ENCODE peak calls at places on chromosomes 11 and 22, in ten cellular contexts. V is stomach, P is tibial artery, Z is heart right ventricle, B is A673, X is pancreas, H is cardiac muscle cell, F is neural progenitor cell, J is thoracic aorta, C is lung. K is an unnamed sample. For H3K9me3, the result is how much of the 10 kb centered on the place peaks cover.

GRCh38 chr11:79422866-79423265 is 18.0 kb downstream of the TENM4 start:
- DNase-seq in V (no peak), J (no peak), P (no peak), F (no peak), C (no peak), Z (no peak), B (no peak), H (no peak), X (no peak), K (no peak)

GRCh38 chr22:33557836-33558235 is 362.4 kb downstream of the LARGE1 start:
- DNase-seq in B (no peak), V (no peak), F (no peak), P (no peak), Z (no peak), X (no peak), C (no peak), H (no peak), J (no peak), K (no peak)

GRCh38 chr11:132115454-132115853 is 745.0 kb downstream of the NTM start:
- DNase-seq in X (no peak), B (no peak), Z (no peak), P (no peak), C (no peak), F (no peak), J (no peak), V (no peak), H (peak), K (no peak)

GRCh38 chr22:39690901-39691620 is 120.5 kb downstream of the CACNA1I start:
- DNase-seq in B (peak), F (peak), J (no peak), P (no peak), Z (no peak), V (no peak), H (peak), C (no peak), X (no peak), K (no peak)

GRCh38 chr11:6321961-6322362 is 1.7 kb upstream of the CAVIN3 start:
- DNase-seq in C (no peak), B (peak), V (no peak), P (no peak), J (no peak), X (no peak), Z (no peak), H (peak), F (peak), K (no peak)

GRCh38 chr11:116472661-116473060 is 300.1 kb downstream of the BUD13 start:
- DNase-seq in H (no peak), X (no peak), C (no peak), P (no peak), Z (no peak), J (no peak), F (no peak), V (no peak), B (no peak), K (no peak)

GRCh38 chr11:71097506-71098240 is 154.7 kb downstream of the SHANK2 start:
- DNase-seq in B (peak), F (no peak), Z (no peak), J (no peak), H (no peak), V (no peak), P (no peak), C (no peak), X (no peak), K (peak)

GRCh38 chr22:31583861-31584485 is 78.0 kb downstream of the PISD start:
- DNase-seq in C (no peak), Z (no peak), B (no peak), X (no peak), H (peak), P (no peak), J (no peak), V (no peak), F (no peak), K (no peak)

GRCh38 chr11:12581923-12582322 is 92.3 kb upstream of the TEAD1 start:
- DNase-seq in J (no peak), X (no peak), V (no peak), Z (no peak), B (peak), C (peak), H (peak), P (no peak), F (no peak), K (no peak)

GRCh38 chr11:7630002-7630401 is 43.3 kb downstream of the CYB5R2 start:
- DNase-seq in V (peak), X (no peak), P (no peak), Z (no peak), F (no peak), C (no peak), B (no peak), H (no peak), J (no peak), K (no peak)

GRCh38 chr11:124538019-124538418 is 5.4 kb downstream of the OR8B12 start:
- DNase-seq in H (peak), C (no peak), B (peak), P (peak), F (no peak), J (no peak), V (no peak), X (no peak), Z (no peak), K (no peak)

GRCh38 chr11:86511086-86511551 is 136.4 kb downstream of the CCDC81 start:
- DNase-seq in C (no peak), B (no peak), H (peak), F (no peak), X (no peak), V (no peak), Z (no peak), P (no peak), J (no peak), K (no peak)

GRCh38 chr22:45785458-45785857 is 113.8 kb downstream of the ATXN10 start:
- DNase-seq in H (no peak), J (no peak), P (no peak), C (no peak), X (no peak), F (no peak), Z (no peak), B (no peak), V (no peak), K (no peak)

GRCh38 chr22:43925433-43926348 is 2.1 kb downstream of the PNPLA3 start:
- DNase-seq in C (no peak), J (no peak), X (no peak), P (no peak), Z (no peak), V (no peak), F (peak), B (peak), H (peak), K (peak)

GRCh38 chr11:77152846-77153245 is 24.8 kb downstream of the MYO7A start:
- DNase-seq in F (no peak), P (no peak), V (no peak), H (peak), Z (no peak), B (no peak), C (no peak), J (no peak), X (no peak), K (no peak)

GRCh38 chr11:84824624-84825023 is 802.5 kb downstream of the DLG2 start:
- DNase-seq in V (no peak), J (no peak), H (no peak), Z (no peak), X (no peak), F (no peak), P (no peak), C (no peak), B (peak), K (no peak)

GRCh38 chr11:62439785-62440602 is 21.2 kb downstream of the SCGB1A1 start:
- DNase-seq in F (no peak), V (no peak), B (no peak), H (peak), P (peak), J (peak), C (no peak), Z (peak), X (no peak), K (no peak)

GRCh38 chr11:103887001-103887680 is 149.3 kb upstream of the DDI1 start:
- DNase-seq in B (no peak), X (no peak), H (peak), Z (no peak), V (no peak), F (no peak), P (no peak), J (no peak), C (no peak), K (no peak)

GRCh38 chr22:27489265-27489675 is 312.3 kb downstream of the MN1 start:
- DNase-seq in C (no peak), H (peak), P (peak), Z (no peak), F (no peak), V (peak), B (no peak), X (peak), J (no peak), K (peak)

GRCh38 chr11:41175304-41175972 is 284.0 kb downstream of the LRRC4C start:
- DNase-seq in B (no peak), F (peak), C (no peak), V (no peak), H (no peak), Z (no peak), J (no peak), X (no peak), P (no peak), K (no peak)

GRCh38 chr11:121157756-121158155 is 56.7 kb downstream of the TECTA start:
- DNase-seq in C (no peak), P (no peak), B (no peak), F (no peak), Z (no peak), H (no peak), J (no peak), X (no peak), V (no peak), K (no peak)

GRCh38 chr11:83681045-83681781 is 395.0 kb upstream of the CCDC90B start:
- DNase-seq in X (no peak), P (no peak), J (no peak), C (no peak), F (peak), B (peak), H (no peak), V (no peak), Z (no peak), K (no peak)

GRCh38 chr22:39603345-39603744 is 32.8 kb downstream of the CACNA1I start:
- DNase-seq in P (no peak), V (no peak), Z (no peak), B (no peak), X (no peak), C (no peak), F (no peak), H (no peak), J (no peak), K (no peak)

GRCh38 chr11:42806191-42806590 is 505.6 kb upstream of the API5 start:
- DNase-seq in C (no peak), H (no peak), Z (no peak), V (no peak), F (no peak), X (no peak), J (no peak), B (peak), P (no peak), K (no peak)

GRCh38 chr22:30290679-30291333 is 1.5 kb upstream of the CASTOR1 start:
- DNase-seq in F (peak), H (peak), Z (peak), J (peak), V (peak), P (peak), B (peak), X (peak), C (peak), K (no peak)

GRCh38 chr22:29308791-29309262 is 2.4 kb downstream of the GAS2L1 start:
- DNase-seq in J (no peak), V (no peak), X (no peak), F (no peak), B (no peak), Z (no peak), H (peak), P (no peak), C (no peak), K (no peak)

GRCh38 chr11:125313271-125314222 is 149.0 kb downstream of the PKNOX2 start:
- DNase-seq in P (no peak), X (no peak), Z (no peak), J (no peak), V (no peak), F (no peak), H (no peak), C (no peak), B (no peak), K (peak)

GRCh38 chr11:44596541-44597276 is 31.2 kb downstream of the CD82 start:
- DNase-seq in P (no peak), B (no peak), X (no peak), Z (no peak), C (no peak), H (no peak), F (no peak), V (no peak), J (no peak), K (no peak)

GRCh38 chr22:43891360-43892182 is at the start of gene PNPLA5:
- DNase-seq in P (no peak), V (no peak), F (peak), B (no peak), C (no peak), X (peak), J (no peak), Z (no peak), H (no peak), K (no peak)

GRCh38 chr11:73245461-73245860 is 26.7 kb upstream of the P2RY6 start:
- DNase-seq in B (no peak), X (peak), Z (no peak), H (no peak), V (no peak), J (no peak), C (no peak), P (no peak), F (no peak), K (no peak)

GRCh38 chr22:19019029-19019678 is 83.1 kb upstream of the PRODH start:
- DNase-seq in B (no peak), C (no peak), Z (no peak), P (no peak), F (no peak), H (no peak), V (no peak), X (no peak), J (no peak), K (no peak)

GRCh38 chr11:39346043-39346442 is 2113.4 kb downstream of the LRRC4C start:
- DNase-seq in X (no peak), B (no peak), V (no peak), P (no peak), Z (no peak), F (no peak), J (no peak), H (no peak), C (no peak), K (no peak)

DNA sequence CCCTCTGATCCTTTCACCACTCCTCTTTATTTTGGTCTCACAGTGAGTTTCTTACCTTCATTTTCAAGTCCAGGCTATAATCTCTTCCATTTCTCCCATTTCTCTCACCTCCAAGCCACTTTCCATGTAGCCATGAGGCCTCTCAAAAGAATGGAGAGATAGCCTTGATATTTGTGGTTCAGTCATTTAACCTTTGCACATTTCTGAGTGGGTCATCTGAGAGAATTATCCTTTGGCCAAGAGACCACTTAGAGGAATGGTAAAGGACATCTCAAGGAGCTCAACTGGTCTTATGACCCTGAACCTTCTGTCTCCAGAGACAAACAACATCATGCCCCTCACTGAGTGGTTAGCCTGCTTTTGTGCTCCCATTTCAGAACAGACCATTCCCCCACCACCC is 121.1 kb downstream of the KIRREL3 start:
- DNase-seq in H (no peak), J (no peak), C (no peak), F (no peak), B (no peak), P (no peak), Z (no peak), V (no peak), X (no peak), K (no peak)
- H3K9me3 ChIP-seq in H (under half), J (under half), C (under half), F (under half), B (under half), P (under half), Z (under half), V (under half), X (under half), K (under half)

GRCh38 chr11:123301696-123302400 is 106.8 kb upstream of the CLMP start:
- DNase-seq in H (peak), C (peak), V (peak), X (peak), B (peak), J (no peak), P (peak), Z (peak), F (peak), K (peak)

GRCh38 chr11:123300874-123301695 is 106.0 kb upstream of the CLMP start:
- DNase-seq in P (no peak), Z (no peak), F (no peak), C (no peak), B (no peak), V (no peak), J (no peak), X (no peak), H (peak), K (no peak)

GRCh38 chr11:123304828-123305530 is 109.9 kb upstream of the CLMP start:
- DNase-seq in J (no peak), Z (peak), P (no peak), F (peak), H (no peak), B (peak), X (no peak), V (no peak), C (peak), K (no peak)

GRCh38 chr11:123303924-123304323 is 108.9 kb upstream of the CLMP start:
- DNase-seq in V (no peak), Z (no peak), B (no peak), F (no peak), C (no peak), J (no peak), H (no peak), X (no peak), P (no peak), K (no peak)

DNA sequence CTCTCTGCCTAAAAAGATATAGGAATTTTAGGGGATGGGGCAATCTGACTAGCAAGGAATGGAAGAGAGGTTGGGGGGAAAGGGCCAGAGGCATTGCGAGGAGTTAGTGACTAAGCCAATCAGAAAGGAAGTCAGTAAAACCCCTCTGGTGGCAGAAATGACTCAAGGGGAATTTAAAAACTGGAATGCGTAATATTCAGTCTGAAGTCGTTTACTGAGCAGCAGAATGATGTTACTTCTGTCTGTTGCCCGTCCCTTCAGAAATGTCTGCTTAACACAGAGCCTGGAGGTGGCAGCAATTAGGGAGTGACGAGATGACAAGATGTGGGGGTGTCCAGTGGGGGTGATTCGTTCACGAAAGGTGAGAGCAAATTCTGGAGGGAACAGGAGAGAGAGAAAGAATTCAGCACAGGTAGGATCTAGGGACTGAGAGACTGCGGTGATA is 107.7 kb upstream of the CLMP start:
- DNase-seq in F (peak), P (no peak), J (no peak), C (no peak), Z (no peak), V (no peak), H (peak), B (peak), X (no peak), K (no peak)
- H3K4me3 ChIP-seq in F (no peak), P (no peak), J (no peak), C (no peak), Z (no peak), V (no peak), H (no peak), B (no peak), X (no peak), K (no peak)

DNA sequence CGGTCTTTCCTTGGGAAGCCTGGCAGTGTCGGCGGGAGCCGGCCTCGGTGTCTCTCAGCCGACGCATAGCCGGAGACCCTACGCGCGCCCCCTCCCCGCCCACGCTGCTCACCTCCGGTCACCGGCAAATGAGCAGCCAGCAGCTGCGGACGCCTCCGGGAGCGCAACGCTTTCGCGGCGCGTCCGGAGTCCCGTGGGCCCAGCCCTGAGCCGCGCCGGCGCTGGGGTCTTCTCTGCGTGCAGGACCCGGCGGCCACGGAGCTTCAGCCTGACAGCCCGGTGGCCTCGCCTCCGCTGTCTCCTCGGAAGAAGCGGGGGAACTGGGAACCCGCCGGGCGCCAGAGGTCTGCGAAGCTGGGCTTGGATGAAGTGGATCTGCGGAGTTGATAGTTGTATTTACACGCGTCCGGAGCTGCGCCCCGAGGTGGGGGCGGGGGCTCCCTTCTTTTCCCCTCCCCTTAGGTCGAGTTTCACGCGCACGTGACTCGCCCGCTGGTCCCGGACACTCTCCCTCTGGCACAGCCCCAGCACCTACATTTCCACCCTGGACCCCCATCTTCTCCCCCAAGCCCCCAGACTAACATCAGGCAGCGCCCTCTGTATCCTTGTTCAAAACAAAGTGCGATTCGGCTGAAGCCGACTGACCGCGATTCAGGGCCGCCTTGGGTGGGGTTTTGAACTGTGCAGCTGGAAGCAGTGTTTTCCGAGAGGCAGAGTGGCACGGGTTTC is at the start of gene SLC43A1:
- DNase-seq in J (no peak), B (peak), C (peak), Z (peak), P (peak), X (peak), V (peak), H (peak), F (peak), K (peak)
- TF ChIP-seq CTCF in J (no peak), B (peak), C (no peak), Z (peak), P (no peak), X (no peak), V (no peak), H (no peak), F (no peak), K (no peak)

GRCh38 chr22:48146426-48146825 is 1384.0 kb downstream of the TBC1D22A start:
- DNase-seq in Z (no peak), H (no peak), J (no peak), B (no peak), F (no peak), X (no peak), V (no peak), C (no peak), P (no peak), K (no peak)

GRCh38 chr22:48145738-48146137 is 1383.3 kb downstream of the TBC1D22A start:
- DNase-seq in F (no peak), J (no peak), H (no peak), Z (no peak), P (no peak), X (no peak), V (no peak), B (no peak), C (no peak), K (no peak)

GRCh38 chr22:48143856-48144255 is 1381.4 kb downstream of the TBC1D22A start:
- DNase-seq in B (no peak), C (no peak), Z (no peak), J (no peak), X (no peak), H (no peak), F (no peak), V (no peak), P (no peak), K (no peak)

GRCh38 chr22:48142388-48142787 is 1379.9 kb downstream of the TBC1D22A start:
- DNase-seq in B (no peak), X (no peak), F (no peak), V (no peak), J (no peak), H (no peak), C (no peak), P (no peak), Z (no peak), K (no peak)

DNA sequence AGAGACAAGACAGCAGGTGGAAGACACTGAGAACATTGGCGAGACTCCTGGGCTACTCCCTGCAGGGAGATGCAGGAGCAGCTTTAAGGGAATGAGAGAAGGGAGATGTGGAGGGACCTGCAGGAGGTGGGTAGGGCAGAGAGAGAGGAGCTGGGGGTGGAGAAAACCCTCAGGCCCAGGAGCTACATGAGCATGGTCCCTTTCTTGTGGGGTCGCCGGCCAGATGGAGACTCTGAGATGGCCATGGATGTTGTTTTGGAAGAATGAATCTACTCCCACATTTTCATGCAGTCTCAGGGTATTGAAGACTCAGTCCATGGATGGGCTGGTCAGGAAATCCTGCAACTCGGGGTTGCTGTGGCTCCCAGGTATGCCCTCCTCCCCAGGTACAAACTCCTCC is 1381.9 kb downstream of the TBC1D22A start:
- DNase-seq in H (no peak), P (no peak), C (no peak), F (no peak), B (no peak), X (no peak), J (no peak), V (no peak), Z (no peak), K (no peak)
- H3K9me3 ChIP-seq in H (under half), P (under half), C (under half), F (under half), B (under half), X (under half), J (under half), V (under half), Z (under half), K (under half)

GRCh38 chr11:58905141-58905715 is 34.1 kb upstream of the GLYATL1 start:
- DNase-seq in H (peak), J (no peak), B (peak), X (peak), F (peak), C (no peak), Z (peak), P (peak), V (no peak), K (no peak)
- H3K4me3 ChIP-seq in H (peak), J (peak), B (peak), X (peak), F (peak), C (no peak), Z (peak), P (peak), V (peak), K (no peak)

K was measured in Caco-2.